ENCODE peak calls at places on chromosomes 5 and 9, in six cellular contexts. V is Peyer's patch; D is NCI-H1417 treated with DMSO at 0.1 percent for 48 hours; F is progenitor cell of endocrine pancreas; Q is CD8-positive, alpha-beta T cell; U is effector memory CD4-positive, alpha-beta T cell. O is an unnamed sample.

GRCh38 chr9:72648811-72649414 is 127.5 kb downstream of the TMC1 start:
- DNase-seq in V (no peak), D (no peak), F (no peak), Q (no peak), U (no peak), O (no peak)

GRCh38 chr5:116669261-116670049 is 94.8 kb upstream of the SEMA6A start:
- DNase-seq in V (no peak), D (no peak), F (no peak), Q (no peak), U (no peak), O (no peak)

GRCh38 chr9:72477862-72478564 is 43.4 kb upstream of the TMC1 start:
- DNase-seq in V (peak), D (no peak), F (no peak), Q (no peak), U (no peak), O (peak)

GRCh38 chr5:73644385-73644963 is 18.5 kb downstream of the ARHGEF28 start:
- DNase-seq in V (no peak), D (no peak), F (no peak), Q (no peak), U (no peak), O (no peak)

GRCh38 chr5:172101547-172102225 is 86.3 kb downstream of the STK10 start:
- DNase-seq in V (no peak), D (no peak), F (no peak), Q (no peak), U (no peak), O (no peak)

GRCh38 chr5:19917588-19917987 is 70.4 kb downstream of the CDH18 start:
- DNase-seq in V (no peak), D (no peak), F (no peak), Q (no peak), U (no peak), O (no peak)

GRCh38 chr9:35481347-35481975 is 8.4 kb upstream of the RUSC2 start:
- DNase-seq in V (peak), D (no peak), F (no peak), Q (no peak), U (no peak), O (peak)

GRCh38 chr9:129170229-129170628 is 7.8 kb downstream of the IER5L start:
- DNase-seq in V (no peak), D (no peak), F (no peak), Q (no peak), U (no peak), O (no peak)

GRCh38 chr9:98554752-98555151 is 154.0 kb downstream of the GABBR2 start:
- DNase-seq in V (no peak), D (no peak), F (no peak), Q (peak), U (no peak), O (no peak)

GRCh38 chr5:81093536-81094196 is 133.5 kb downstream of the RASGRF2 start:
- DNase-seq in V (no peak), D (no peak), F (no peak), Q (no peak), U (no peak), O (no peak)

GRCh38 chr5:169542811-169543210 is 40.8 kb upstream of the SPDL1 start:
- DNase-seq in V (no peak), D (no peak), F (no peak), Q (no peak), U (no peak), O (no peak)